ENCODE peak calls at places on chromosomes 4 and X, in six cellular contexts. One of them, this sample, is unnamed.

GRCh38 chr4:169283114-169283509 is 12.4 kb upstream of the SH3RF1 start:
- DNase-seq in brain microvascular endothelial cell: peak; percentile 58
- DNase-seq in AG04450: peak; percentile 62
- DNase-seq in PC-9: peak; percentile 84
- DNase-seq in heart right ventricle: no peak
- DNase-seq in AG09309: peak; percentile 90
- DNase-seq in this sample: peak; percentile 89

GRCh38 chr4:107800058-107800457 is 24.7 kb upstream of the SGMS2 start:
- DNase-seq in PC-9: no peak
- DNase-seq in brain microvascular endothelial cell: no peak
- DNase-seq in heart right ventricle: no peak
- DNase-seq in AG04450: no peak
- DNase-seq in AG09309: no peak
- DNase-seq in this sample: no peak

GRCh38 chrX:103012945-103013344 is 51.0 kb downstream of the BEX1 start:
- DNase-seq in AG04450: no peak
- DNase-seq in brain microvascular endothelial cell: no peak
- DNase-seq in AG09309: peak; percentile 28
- DNase-seq in heart right ventricle: no peak
- DNase-seq in PC-9: no peak
- DNase-seq in this sample: no peak

GRCh38 chrX:13837290-13837745 is 20.4 kb upstream of the GPM6B start:
- DNase-seq in brain microvascular endothelial cell: no peak
- DNase-seq in PC-9: no peak
- DNase-seq in AG09309: no peak
- DNase-seq in AG04450: no peak
- DNase-seq in heart right ventricle: no peak
- DNase-seq in this sample: no peak

GRCh38 chr4:138014664-138015288 is 227.4 kb downstream of the SLC7A11 start:
- DNase-seq in AG09309: no peak
- DNase-seq in brain microvascular endothelial cell: no peak
- DNase-seq in PC-9: no peak
- DNase-seq in AG04450: no peak
- DNase-seq in heart right ventricle: no peak
- DNase-seq in this sample: no peak

GRCh38 chrX:65127804-65128203 is 151.6 kb upstream of the ZC4H2 start:
- DNase-seq in heart right ventricle: peak; percentile 5
- DNase-seq in AG09309: no peak
- DNase-seq in AG04450: no peak
- DNase-seq in PC-9: no peak
- DNase-seq in brain microvascular endothelial cell: no peak
- DNase-seq in this sample: no peak

GRCh38 chr4:104425003-104425402 is 69.7 kb downstream of the CXXC4 start:
- DNase-seq in brain microvascular endothelial cell: no peak
- DNase-seq in PC-9: no peak
- DNase-seq in AG04450: no peak
- DNase-seq in AG09309: no peak
- DNase-seq in heart right ventricle: no peak
- DNase-seq in this sample: no peak

GRCh38 chr4:179664628-179665027 is 2222.4 kb upstream of the AGA start:
- DNase-seq in PC-9: no peak
- DNase-seq in heart right ventricle: no peak
- DNase-seq in AG09309: no peak
- DNase-seq in brain microvascular endothelial cell: no peak
- DNase-seq in AG04450: no peak
- DNase-seq in this sample: no peak

GRCh38 chrX:39757971-39758370 is 339.8 kb downstream of the BCOR start:
- DNase-seq in AG04450: no peak
- DNase-seq in heart right ventricle: no peak
- DNase-seq in PC-9: no peak
- DNase-seq in brain microvascular endothelial cell: no peak
- DNase-seq in AG09309: peak; percentile 62
- DNase-seq in this sample: peak; percentile 50

GRCh38 chrX:71198066-71198465 is 25.0 kb upstream of the GJB1 start:
- DNase-seq in brain microvascular endothelial cell: no peak
- DNase-seq in AG04450: no peak
- DNase-seq in AG09309: no peak
- DNase-seq in heart right ventricle: no peak
- DNase-seq in PC-9: no peak
- DNase-seq in this sample: no peak

GRCh38 chrX:153972368-153973126 is at the start of gene TMEM187:
- DNase-seq in brain microvascular endothelial cell: peak; percentile 74
- DNase-seq in heart right ventricle: peak; percentile 80
- DNase-seq in AG09309: no peak
- DNase-seq in AG04450: peak; percentile 55
- DNase-seq in PC-9: peak; percentile 70
- DNase-seq in this sample: no peak

GRCh38 chrX:38806875-38807601 is 5.8 kb downstream of the MID1IP1 start:
- DNase-seq in PC-9: no peak
- DNase-seq in brain microvascular endothelial cell: no peak
- DNase-seq in heart right ventricle: no peak
- DNase-seq in AG04450: no peak
- DNase-seq in AG09309: no peak
- DNase-seq in this sample: no peak

GRCh38 chrX:20414781-20415445 is 148.2 kb upstream of the RPS6KA3 start:
- DNase-seq in heart right ventricle: no peak
- DNase-seq in AG04450: no peak
- DNase-seq in AG09309: no peak
- DNase-seq in brain microvascular endothelial cell: no peak
- DNase-seq in PC-9: no peak
- DNase-seq in this sample: no peak

GRCh38 chr4:25144870-25145481 is 15.3 kb downstream of the SEPSECS start:
- DNase-seq in AG04450: no peak
- DNase-seq in PC-9: no peak
- DNase-seq in AG09309: no peak
- DNase-seq in brain microvascular endothelial cell: peak; percentile 12
- DNase-seq in heart right ventricle: no peak
- DNase-seq in this sample: no peak

GRCh38 chrX:107447642-107448041 is 1.8 kb upstream of the FRMPD3 start:
- DNase-seq in AG09309: no peak
- DNase-seq in brain microvascular endothelial cell: no peak
- DNase-seq in AG04450: no peak
- DNase-seq in PC-9: no peak
- DNase-seq in heart right ventricle: no peak
- DNase-seq in this sample: no peak

GRCh38 chrX:107448625-107449468 is 605 bp upstream of the FRMPD3 start:
- DNase-seq in AG09309: no peak
- DNase-seq in PC-9: no peak
- DNase-seq in heart right ventricle: no peak
- DNase-seq in AG04450: no peak
- DNase-seq in brain microvascular endothelial cell: no peak
- DNase-seq in this sample: no peak

GRCh38 chrX:107451754-107452153 is 2.3 kb downstream of the FRMPD3 start:
- DNase-seq in PC-9: no peak
- DNase-seq in heart right ventricle: no peak
- DNase-seq in AG04450: no peak
- DNase-seq in brain microvascular endothelial cell: no peak
- DNase-seq in AG09309: no peak
- DNase-seq in this sample: no peak

GRCh38 chrX:107450823-107451509 is 1.5 kb downstream of the FRMPD3 start:
- DNase-seq in brain microvascular endothelial cell: no peak
- DNase-seq in PC-9: no peak
- DNase-seq in AG04450: no peak
- DNase-seq in heart right ventricle: no peak
- DNase-seq in AG09309: no peak
- DNase-seq in this sample: no peak

DNA sequence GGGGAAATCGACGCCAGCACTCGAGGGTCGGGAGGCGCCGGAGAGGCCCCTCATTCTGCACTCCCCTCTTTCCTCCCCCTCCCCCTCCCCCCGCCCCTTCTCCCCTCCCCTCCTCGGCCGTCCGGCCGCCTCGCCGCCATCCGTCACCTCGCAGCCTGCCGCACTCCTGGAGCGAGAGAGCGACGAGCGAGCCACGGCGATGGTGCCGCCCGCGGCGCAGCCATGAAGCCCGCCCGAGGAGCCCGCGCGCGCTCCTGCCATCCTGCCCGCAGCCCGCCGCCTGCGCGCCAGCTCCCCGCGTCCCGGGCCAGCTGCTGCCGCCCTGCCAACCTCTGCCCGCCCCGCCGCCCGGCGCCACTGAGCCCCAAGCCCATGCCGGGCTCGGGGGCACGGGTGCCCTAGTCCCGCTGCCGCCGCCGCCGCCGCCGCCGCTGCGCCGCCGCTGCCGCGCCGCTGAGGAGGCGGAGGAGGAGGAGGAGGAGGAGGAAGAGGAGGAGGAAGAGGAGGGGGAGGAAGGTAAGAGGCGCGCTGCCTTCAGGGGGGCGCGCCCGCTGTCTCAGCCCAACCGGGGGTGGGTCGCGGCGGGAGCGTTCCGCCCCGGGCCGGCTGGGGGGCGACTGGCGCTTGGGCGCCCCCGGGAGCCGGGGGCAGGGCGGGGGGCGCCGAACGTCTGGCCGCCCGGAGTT is at the start of gene FRMPD3:
- DNase-seq in AG04450: no peak
- DNase-seq in brain microvascular endothelial cell: no peak
- DNase-seq in AG09309: no peak
- DNase-seq in heart right ventricle: no peak
- DNase-seq in PC-9: no peak
- DNase-seq in this sample: no peak
- H3K4me3 ChIP-seq in AG04450: peak within 1 kb of the TSS; percentile 17
- H3K4me3 ChIP-seq in brain microvascular endothelial cell: peak within 1 kb of the TSS; percentile 30
- H3K4me3 ChIP-seq in AG09309: peak within 1 kb of the TSS; percentile 20
- H3K4me3 ChIP-seq in heart right ventricle: peak within 1 kb of the TSS; percentile 39
- H3K4me3 ChIP-seq in PC-9: peak within 1 kb of the TSS; percentile 74
- H3K4me3 ChIP-seq in this sample: peak within 1 kb of the TSS; percentile 39

DNA sequence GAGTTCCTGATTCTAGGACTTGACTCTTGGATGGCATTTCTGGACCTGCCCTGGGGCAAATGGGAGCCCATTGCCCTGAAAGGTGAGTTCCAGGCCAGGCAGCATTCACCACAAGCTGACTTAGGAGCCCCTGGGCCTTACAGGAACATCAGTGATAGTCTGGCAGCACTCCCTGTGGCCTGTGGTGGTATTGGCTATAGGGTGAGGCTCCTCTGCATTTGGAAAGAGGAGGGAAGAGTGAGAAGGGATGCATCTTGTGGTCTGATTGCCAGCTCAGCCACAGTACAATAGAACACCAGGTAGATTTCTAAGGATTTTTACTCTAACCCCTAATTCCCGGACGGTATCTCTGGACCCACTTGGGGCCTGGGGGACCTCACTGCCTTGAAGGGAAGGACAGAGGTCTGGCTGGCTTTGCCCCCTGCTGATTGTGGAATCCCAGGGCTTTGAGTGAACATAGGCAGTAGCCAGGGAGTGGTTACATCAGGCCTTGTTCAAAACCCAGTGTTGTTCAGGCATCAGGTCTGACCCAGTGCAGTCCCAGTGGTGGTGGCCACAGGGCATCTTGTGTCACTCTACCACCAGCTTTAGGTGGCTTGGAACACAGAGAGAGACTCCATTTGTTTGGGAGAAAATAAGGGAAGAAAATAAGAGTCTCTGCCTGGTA is 32.9 kb downstream of the MAGED4 start:
- DNase-seq in PC-9: no peak
- DNase-seq in AG04450: no peak
- DNase-seq in heart right ventricle: no peak
- DNase-seq in AG09309: no peak
- DNase-seq in brain microvascular endothelial cell: no peak
- DNase-seq in this sample: no peak
- TF ChIP-seq CTCF in PC-9: no peak
- TF ChIP-seq CTCF in AG04450: peak; percentile 22
- TF ChIP-seq CTCF in heart right ventricle: no peak
- TF ChIP-seq CTCF in AG09309: peak; percentile 13
- TF ChIP-seq CTCF in brain microvascular endothelial cell: no peak
- TF ChIP-seq CTCF in this sample: peak; percentile 13

GRCh38 chr4:123956204-123956603 is 559.6 kb downstream of the SPRY1 start:
- DNase-seq in AG04450: no peak
- DNase-seq in heart right ventricle: no peak
- DNase-seq in brain microvascular endothelial cell: no peak
- DNase-seq in PC-9: no peak
- DNase-seq in AG09309: no peak
- DNase-seq in this sample: no peak

GRCh38 chr4:123955167-123955824 is 558.7 kb downstream of the SPRY1 start:
- DNase-seq in brain microvascular endothelial cell: no peak
- DNase-seq in heart right ventricle: no peak
- DNase-seq in AG09309: no peak
- DNase-seq in AG04450: no peak
- DNase-seq in PC-9: no peak
- DNase-seq in this sample: no peak

GRCh38 chr4:123953556-123953955 is 557.0 kb downstream of the SPRY1 start:
- DNase-seq in PC-9: no peak
- DNase-seq in AG04450: no peak
- DNase-seq in heart right ventricle: no peak
- DNase-seq in AG09309: no peak
- DNase-seq in brain microvascular endothelial cell: no peak
- DNase-seq in this sample: no peak

GRCh38 chr4:123954220-123954619 is 557.6 kb downstream of the SPRY1 start:
- DNase-seq in heart right ventricle: no peak
- DNase-seq in AG09309: no peak
- DNase-seq in AG04450: no peak
- DNase-seq in brain microvascular endothelial cell: no peak
- DNase-seq in PC-9: no peak
- DNase-seq in this sample: no peak

DNA sequence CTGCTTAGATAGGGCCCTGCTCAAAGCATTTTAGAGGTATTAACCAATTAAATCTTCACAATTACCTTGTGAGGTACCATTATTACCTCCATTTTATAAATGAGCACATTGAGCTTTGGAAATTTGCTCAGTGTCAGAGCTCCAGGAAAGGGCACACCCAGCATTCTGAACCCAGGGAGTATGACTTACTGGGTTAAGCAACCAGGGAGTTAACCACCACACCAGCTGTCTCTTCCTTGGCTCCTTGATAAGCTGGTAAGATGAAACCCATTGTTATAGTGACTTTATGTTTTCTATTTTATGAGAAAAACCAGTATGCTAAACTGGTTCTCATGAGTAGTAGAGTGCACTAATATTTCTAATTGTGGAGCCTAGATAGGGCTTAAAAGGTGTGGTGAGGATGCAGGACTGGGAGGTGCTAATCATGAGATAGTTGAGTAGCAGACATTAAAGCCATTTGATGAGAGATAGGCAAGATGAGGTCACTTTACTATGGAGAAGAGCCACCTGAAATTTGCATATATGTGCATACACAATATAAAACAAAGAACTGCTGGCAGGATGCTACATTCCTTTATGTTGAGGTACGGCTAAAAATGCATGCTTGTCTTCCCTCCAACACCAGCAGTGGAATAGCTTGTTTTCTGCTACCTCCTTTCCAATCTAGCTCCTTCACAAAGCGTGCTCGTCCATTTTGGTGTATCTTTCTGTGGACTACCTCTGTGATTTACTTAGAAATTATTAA is 556.1 kb downstream of the SPRY1 start:
- DNase-seq in PC-9: no peak
- DNase-seq in heart right ventricle: no peak
- DNase-seq in brain microvascular endothelial cell: no peak
- DNase-seq in AG04450: no peak
- DNase-seq in AG09309: no peak
- DNase-seq in this sample: no peak
- H3K4me3 ChIP-seq in PC-9: no peak overlapping the region
- H3K4me3 ChIP-seq in heart right ventricle: no peak overlapping the region
- H3K4me3 ChIP-seq in brain microvascular endothelial cell: no peak overlapping the region
- H3K4me3 ChIP-seq in AG04450: no peak overlapping the region
- H3K4me3 ChIP-seq in AG09309: no peak overlapping the region
- H3K4me3 ChIP-seq in this sample: no peak overlapping the region

DNA sequence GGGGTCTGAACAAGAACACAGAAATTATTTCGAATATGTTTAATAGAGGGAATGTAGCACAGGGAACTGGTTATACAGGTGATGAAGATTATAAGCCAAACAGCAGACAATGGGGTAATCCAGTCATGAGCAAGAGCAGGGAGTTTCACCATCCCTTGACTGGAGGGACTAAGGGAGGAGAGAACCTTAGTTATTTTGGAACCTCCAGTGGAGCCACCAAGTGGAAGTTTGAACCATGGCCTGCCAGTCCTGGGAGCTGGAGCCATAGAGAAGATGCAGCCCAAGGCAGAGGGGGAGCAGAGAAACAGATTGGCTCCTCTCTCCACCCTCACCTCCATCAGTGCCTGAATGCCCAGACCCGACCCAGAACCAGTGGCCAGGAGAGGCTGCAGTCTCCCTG is 264.6 kb upstream of the RASGEF1B start:
- DNase-seq in AG04450: no peak
- DNase-seq in AG09309: no peak
- DNase-seq in heart right ventricle: no peak
- DNase-seq in PC-9: no peak
- DNase-seq in brain microvascular endothelial cell: no peak
- DNase-seq in this sample: no peak
- TF ChIP-seq CTCF in AG04450: no peak
- TF ChIP-seq CTCF in AG09309: no peak
- TF ChIP-seq CTCF in heart right ventricle: no peak
- TF ChIP-seq CTCF in PC-9: no peak
- TF ChIP-seq CTCF in brain microvascular endothelial cell: no peak
- TF ChIP-seq CTCF in this sample: no peak